ENCODE peak calls at places on chromosomes 5 and 9, in four cellular contexts. One of them, this sample, is unnamed.

GRCh38 chr5:31671339-31671741 is 32.4 kb downstream of the PDZD2 start:
- DNase-seq in GM13976: no peak
- DNase-seq in heart left ventricle: peak; percentile 73
- DNase-seq in fibroblast of pulmonary artery: no peak
- DNase-seq in this sample: no peak

GRCh38 chr9:13568446-13568845 is 289.0 kb upstream of the MPDZ start:
- DNase-seq in GM13976: no peak
- DNase-seq in fibroblast of pulmonary artery: peak; percentile 43
- DNase-seq in heart left ventricle: peak; percentile 42
- DNase-seq in this sample: no peak

GRCh38 chr5:2003206-2003605 is 120.5 kb upstream of the IRX4 start:
- DNase-seq in heart left ventricle: no peak
- DNase-seq in fibroblast of pulmonary artery: no peak
- DNase-seq in GM13976: no peak
- DNase-seq in this sample: no peak

GRCh38 chr5:6674421-6674820 is 38.8 kb upstream of the TENT4A start:
- DNase-seq in fibroblast of pulmonary artery: no peak
- DNase-seq in heart left ventricle: no peak
- DNase-seq in GM13976: no peak
- DNase-seq in this sample: no peak

GRCh38 chr5:17620627-17621026 is 10.4 kb downstream of the TAF11L12 start:
- DNase-seq in GM13976: peak; percentile 12
- DNase-seq in fibroblast of pulmonary artery: no peak
- DNase-seq in heart left ventricle: no peak
- DNase-seq in this sample: no peak

GRCh38 chr5:106732624-106733023 is 938.1 kb downstream of the EFNA5 start:
- DNase-seq in GM13976: no peak
- DNase-seq in fibroblast of pulmonary artery: no peak
- DNase-seq in heart left ventricle: no peak
- DNase-seq in this sample: no peak

GRCh38 chr9:101359679-101360078 is 25.1 kb downstream of the BAAT start:
- DNase-seq in heart left ventricle: no peak
- DNase-seq in GM13976: no peak
- DNase-seq in fibroblast of pulmonary artery: no peak
- DNase-seq in this sample: no peak

GRCh38 chr5:90981821-90982220 is 401.3 kb downstream of the ARRDC3 start:
- DNase-seq in fibroblast of pulmonary artery: no peak
- DNase-seq in heart left ventricle: no peak
- DNase-seq in GM13976: no peak
- DNase-seq in this sample: no peak

GRCh38 chr9:2053883-2054845 is 39.0 kb downstream of the SMARCA2 start:
- DNase-seq in heart left ventricle: no peak
- DNase-seq in fibroblast of pulmonary artery: peak; percentile 46
- DNase-seq in GM13976: peak; percentile 46
- DNase-seq in this sample: peak; percentile 95

GRCh38 chr9:92406506-92406905 is 2.1 kb upstream of the OGN start:
- DNase-seq in GM13976: peak; percentile 29
- DNase-seq in heart left ventricle: no peak
- DNase-seq in fibroblast of pulmonary artery: peak; percentile 39
- DNase-seq in this sample: peak; percentile 21

GRCh38 chr5:69414885-69415583 is at the start of gene MARVELD2:
- DNase-seq in GM13976: peak; percentile 78
- DNase-seq in fibroblast of pulmonary artery: peak; percentile 31
- DNase-seq in heart left ventricle: peak; percentile 69
- DNase-seq in this sample: no peak

GRCh38 chr5:77847814-77848290 is 71.7 kb upstream of the TBCA start:
- DNase-seq in GM13976: no peak
- DNase-seq in fibroblast of pulmonary artery: no peak
- DNase-seq in heart left ventricle: no peak
- DNase-seq in this sample: no peak

GRCh38 chr5:54624671-54625583 is 107.4 kb downstream of the SNX18 start:
- DNase-seq in heart left ventricle: no peak
- DNase-seq in fibroblast of pulmonary artery: peak; percentile 78
- DNase-seq in GM13976: no peak
- DNase-seq in this sample: no peak

GRCh38 chr9:125536184-125537152 is 170.5 kb downstream of the MAPKAP1 start:
- DNase-seq in fibroblast of pulmonary artery: no peak
- DNase-seq in heart left ventricle: no peak
- DNase-seq in GM13976: no peak
- DNase-seq in this sample: no peak

GRCh38 chr9:120873512-120873911 is 3.5 kb downstream of the PHF19 start:
- DNase-seq in GM13976: no peak
- DNase-seq in heart left ventricle: no peak
- DNase-seq in fibroblast of pulmonary artery: no peak
- DNase-seq in this sample: no peak

GRCh38 chr5:136781464-136781863 is 416.1 kb upstream of the TRPC7 start:
- DNase-seq in fibroblast of pulmonary artery: peak; percentile 36
- DNase-seq in GM13976: no peak
- DNase-seq in heart left ventricle: no peak
- DNase-seq in this sample: no peak

GRCh38 chr5:147892696-147893296 is 13.5 kb downstream of the C5orf46 start:
- DNase-seq in heart left ventricle: no peak
- DNase-seq in GM13976: no peak
- DNase-seq in fibroblast of pulmonary artery: peak; percentile 11
- DNase-seq in this sample: no peak

GRCh38 chr5:89929834-89930233 is 479.7 kb downstream of the CETN3 start:
- DNase-seq in GM13976: no peak
- DNase-seq in heart left ventricle: no peak
- DNase-seq in fibroblast of pulmonary artery: peak; percentile 42
- DNase-seq in this sample: no peak

GRCh38 chr5:92945630-92946097 is 635.4 kb downstream of the NR2F1-AS1 start:
- DNase-seq in fibroblast of pulmonary artery: peak; percentile 60
- DNase-seq in heart left ventricle: no peak
- DNase-seq in GM13976: no peak
- DNase-seq in this sample: no peak

GRCh38 chr5:139636207-139636792 is 11.8 kb upstream of the CXXC5 start:
- DNase-seq in GM13976: peak; percentile 85
- DNase-seq in fibroblast of pulmonary artery: no peak
- DNase-seq in heart left ventricle: no peak
- DNase-seq in this sample: peak; percentile 97

GRCh38 chr9:33239922-33240321 is at the start of gene SPINK4:
- DNase-seq in fibroblast of pulmonary artery: no peak
- DNase-seq in GM13976: no peak
- DNase-seq in heart left ventricle: peak; percentile 39
- DNase-seq in this sample: no peak

GRCh38 chr5:151870820-151871219 is 53.8 kb downstream of the GLRA1 start:
- DNase-seq in GM13976: no peak
- DNase-seq in fibroblast of pulmonary artery: peak; percentile 21
- DNase-seq in heart left ventricle: no peak
- DNase-seq in this sample: no peak

GRCh38 chr5:147643142-147643541 is 133.3 kb upstream of the DPYSL3 start:
- DNase-seq in fibroblast of pulmonary artery: no peak
- DNase-seq in heart left ventricle: no peak
- DNase-seq in GM13976: no peak
- DNase-seq in this sample: no peak

GRCh38 chr5:54002183-54002770 is 308.1 kb downstream of the ARL15 start:
- DNase-seq in GM13976: no peak
- DNase-seq in fibroblast of pulmonary artery: no peak
- DNase-seq in heart left ventricle: no peak
- DNase-seq in this sample: no peak

GRCh38 chr5:14008819-14009311 is 64.4 kb upstream of the DNAH5 start:
- DNase-seq in heart left ventricle: no peak
- DNase-seq in fibroblast of pulmonary artery: no peak
- DNase-seq in GM13976: no peak
- DNase-seq in this sample: no peak

GRCh38 chr9:77864096-77864889 is 167.3 kb downstream of the GNAQ start:
- DNase-seq in GM13976: peak; percentile 22
- DNase-seq in heart left ventricle: no peak
- DNase-seq in fibroblast of pulmonary artery: peak; percentile 80
- DNase-seq in this sample: no peak

GRCh38 chr5:72015103-72015548 is 92.1 kb upstream of the MAP1B start:
- DNase-seq in fibroblast of pulmonary artery: peak; percentile 99
- DNase-seq in heart left ventricle: peak; percentile 79
- DNase-seq in GM13976: no peak
- DNase-seq in this sample: no peak

GRCh38 chr9:12935714-12936113 is 160.9 kb downstream of the LURAP1L start:
- DNase-seq in heart left ventricle: no peak
- DNase-seq in GM13976: no peak
- DNase-seq in fibroblast of pulmonary artery: peak; percentile 97
- DNase-seq in this sample: no peak

GRCh38 chr5:746258-746761 is 38.2 kb downstream of the ZDHHC11B start:
- DNase-seq in GM13976: no peak
- DNase-seq in fibroblast of pulmonary artery: no peak
- DNase-seq in heart left ventricle: peak; percentile 68
- DNase-seq in this sample: no peak

GRCh38 chr5:24547127-24547526 is 97.7 kb downstream of the CDH10 start:
- DNase-seq in fibroblast of pulmonary artery: no peak
- DNase-seq in GM13976: no peak
- DNase-seq in heart left ventricle: no peak
- DNase-seq in this sample: no peak

GRCh38 chr9:136330406-136330990 is 3.2 kb downstream of the GPSM1 start:
- DNase-seq in fibroblast of pulmonary artery: no peak
- DNase-seq in GM13976: no peak
- DNase-seq in heart left ventricle: no peak
- DNase-seq in this sample: no peak

GRCh38 chr5:151719228-151719861 is 32.6 kb upstream of the SPARC start:
- DNase-seq in GM13976: no peak
- DNase-seq in heart left ventricle: no peak
- DNase-seq in fibroblast of pulmonary artery: peak; percentile 74
- DNase-seq in this sample: no peak

GRCh38 chr9:136952354-136952855 is 332 bp downstream of the LCN12 start:
- DNase-seq in GM13976: no peak
- DNase-seq in fibroblast of pulmonary artery: no peak
- DNase-seq in heart left ventricle: no peak
- DNase-seq in this sample: no peak

GRCh38 chr5:135472141-135472540 is 20.0 kb upstream of the TIFAB start:
- DNase-seq in heart left ventricle: no peak
- DNase-seq in fibroblast of pulmonary artery: no peak
- DNase-seq in GM13976: no peak
- DNase-seq in this sample: no peak

GRCh38 chr5:73636408-73636807 is 10.4 kb downstream of the ARHGEF28 start:
- DNase-seq in fibroblast of pulmonary artery: no peak
- DNase-seq in GM13976: no peak
- DNase-seq in heart left ventricle: no peak
- DNase-seq in this sample: no peak

This sample was measured in GM12878.